ENCODE peak calls at places on chromosomes 7 and 10, in four cellular contexts. Q, H, T and Y are unnamed samples.
A peak's percentile ranks its signal among the peaks of the same experiment; 100 is the strongest.

GRCh38 chr10:117534321-117535044 is 8.1 kb upstream of the EMX2 start:
- DNase-seq in Q (no peak), H (no peak), T (no peak), Y (no peak)

GRCh38 chr7:102872460-102872859 is 40.3 kb upstream of the LRRC17 start:
- DNase-seq in Q (no peak), H (no peak), T (no peak), Y (no peak)

GRCh38 chr7:20016669-20017068 is 200.5 kb downstream of the MACC1 start:
- DNase-seq in Q (no peak), H (no peak), T (no peak), Y (no peak)

GRCh38 chr7:90239050-90239449 is 5.9 kb upstream of the CFAP69 start:
- DNase-seq in Q (no peak), H (no peak), T (no peak), Y (no peak)

GRCh38 chr7:121397832-121398231 is 1.7 kb upstream of the FAM3C start:
- DNase-seq in Q (no peak), H (no peak), T (no peak), Y (no peak)

GRCh38 chr10:81920213-81920829 is 45.3 kb downstream of the NRG3 start:
- DNase-seq in Q (no peak), H (no peak), T (no peak), Y (no peak)

GRCh38 chr7:13282377-13282980 is 595.0 kb downstream of the ARL4A start:
- DNase-seq in Q (no peak), H (no peak), T (no peak), Y (no peak)

GRCh38 chr7:55509322-55509721 is 63.0 kb downstream of the VOPP1 start:
- DNase-seq in Q (no peak), H (no peak), T (no peak), Y (no peak)

GRCh38 chr7:130960208-130960988 is 226.4 kb upstream of the KLF14 start:
- DNase-seq in Q (no peak), H (no peak), T (no peak), Y (peak; percentile 50)

GRCh38 chr7:102991540-102992214 is 78.9 kb downstream of the LRRC17 start:
- DNase-seq in Q (no peak), H (no peak), T (no peak), Y (no peak)

GRCh38 chr7:100017875-100018274 is 2.5 kb downstream of the ZKSCAN1 start:
- DNase-seq in Q (no peak), H (no peak), T (no peak), Y (no peak)

GRCh38 chr10:13201132-13201531 is 33.0 kb downstream of the UCMA start:
- DNase-seq in Q (no peak), H (no peak), T (no peak), Y (no peak)

GRCh38 chr7:86600506-86601290 is 43.0 kb upstream of the GRM3 start:
- DNase-seq in Q (no peak), H (no peak), T (no peak), Y (no peak)

GRCh38 chr7:151462306-151462779 is 22.4 kb upstream of the CRYGN start:
- DNase-seq in Q (no peak), H (no peak), T (peak; percentile 53), Y (no peak)

GRCh38 chr7:22361320-22361719 is 4.4 kb upstream of the RAPGEF5 start:
- DNase-seq in Q (no peak), H (no peak), T (no peak), Y (no peak)

GRCh38 chr7:55440040-55440690 is 75.0 kb downstream of the LANCL2 start:
- DNase-seq in Q (no peak), H (no peak), T (no peak), Y (no peak)

GRCh38 chr10:132001238-132001977 is 19.7 kb upstream of the BNIP3 start:
- DNase-seq in Q (no peak), H (no peak), T (no peak), Y (no peak)

GRCh38 chr7:90825779-90826178 is 229.7 kb downstream of the CDK14 start:
- DNase-seq in Q (no peak), H (no peak), T (no peak), Y (no peak)

GRCh38 chr7:43501881-43502280 is 81.0 kb upstream of the STK17A start:
- DNase-seq in Q (no peak), H (no peak), T (no peak), Y (no peak)